ENCODE peak calls at places on chromosomes 6 and 20, in five cellular contexts. L is GM10248, D is ELF-1, N is transverse colon, F is brain microvascular endothelial cell. M is an unnamed sample.
A peak's percentile ranks its signal among the peaks of the same experiment; 100 is the strongest.

GRCh38 chr6:287500-287883 is 4.8 kb upstream of the DUSP22 start:
- DNase-seq in N (no peak), D (no peak), F (no peak), L (no peak), M (no peak)

GRCh38 chr6:170347091-170347490 is 40.5 kb downstream of the FAM120B start:
- DNase-seq in D (no peak), N (no peak), L (peak; percentile 52), F (no peak), M (no peak)

GRCh38 chr20:53579581-53580375 is 13.9 kb downstream of the ZNF217 start:
- DNase-seq in D (no peak), F (no peak), N (peak; percentile 38), L (no peak), M (peak; percentile 60)

GRCh38 chr20:35710039-35710438 is 10.8 kb downstream of the ROMO1 start:
- DNase-seq in D (no peak), L (no peak), N (no peak), F (no peak), M (no peak)

GRCh38 chr20:44247131-44247571 is at the start of gene GDAP1L1:
- DNase-seq in F (no peak), N (no peak), L (no peak), D (peak; percentile 63), M (no peak)

GRCh38 chr20:18039063-18039462 is 18.7 kb downstream of the OVOL2 start:
- DNase-seq in N (no peak), D (no peak), F (no peak), L (no peak), M (no peak)

GRCh38 chr6:19991176-19991575 is 154.0 kb downstream of the ID4 start:
- DNase-seq in L (no peak), F (no peak), D (no peak), N (no peak), M (no peak)

GRCh38 chr20:41213150-41213820 is 75.9 kb downstream of the PLCG1 start:
- DNase-seq in D (no peak), N (no peak), F (peak; percentile 38), L (no peak), M (peak; percentile 47)

GRCh38 chr6:53803081-53803860 is 8.5 kb downstream of the LRRC1 start:
- DNase-seq in F (peak; percentile 20), L (no peak), N (no peak), D (no peak), M (no peak)

GRCh38 chr6:4687989-4688947 is 87.9 kb upstream of the CDYL start:
- DNase-seq in F (peak; percentile 77), N (no peak), D (no peak), L (no peak), M (peak; percentile 32)

GRCh38 chr6:31663087-31663960 is 1.5 kb downstream of the GPANK1 start:
- DNase-seq in D (no peak), L (no peak), N (no peak), F (no peak), M (no peak)

GRCh38 chr6:24357336-24358218 is at the start of gene DCDC2:
- DNase-seq in N (peak; percentile 83), D (peak; percentile 79), F (no peak), L (peak; percentile 20), M (peak; percentile 91)

GRCh38 chr6:5175195-5175594 is 85.6 kb downstream of the LYRM4 start:
- DNase-seq in N (no peak), L (no peak), F (no peak), D (peak; percentile 66), M (no peak)

GRCh38 chr6:161829186-161829794 is 555.4 kb upstream of the AGPAT4 start:
- DNase-seq in F (no peak), D (peak; percentile 43), L (no peak), N (no peak), M (no peak)

GRCh38 chr20:2558581-2559301 is 22.4 kb downstream of the TMC2 start:
- DNase-seq in L (no peak), D (peak; percentile 35), F (no peak), N (no peak), M (no peak)

M was measured in SW480.